ENCODE peak calls at places on chromosomes 16 and 17, in eight cellular contexts. One of them, this sample, is unnamed.

GRCh38 chr16:24748242-24748641 is 18.8 kb downstream of the TNRC6A start:
- DNase-seq in lower leg skin: no peak
- DNase-seq in IMR-90: peak
- DNase-seq in A549: peak
- DNase-seq in GM12891: no peak
- DNase-seq in uterus: peak
- DNase-seq in sigmoid colon: peak
- DNase-seq in body of pancreas: peak
- DNase-seq in this sample: peak

GRCh38 chr17:35057332-35057915 is 6.1 kb downstream of the RFFL start:
- DNase-seq in lower leg skin: no peak
- DNase-seq in IMR-90: no peak
- DNase-seq in A549: no peak
- DNase-seq in GM12891: no peak
- DNase-seq in uterus: no peak
- DNase-seq in sigmoid colon: no peak
- DNase-seq in body of pancreas: no peak
- DNase-seq in this sample: no peak

GRCh38 chr16:1917056-1917664 is 1.1 kb downstream of the HS3ST6 start:
- DNase-seq in lower leg skin: no peak
- DNase-seq in IMR-90: no peak
- DNase-seq in A549: no peak
- DNase-seq in GM12891: no peak
- DNase-seq in uterus: no peak
- DNase-seq in sigmoid colon: no peak
- DNase-seq in body of pancreas: no peak
- DNase-seq in this sample: no peak

GRCh38 chr16:84730406-84731106 is 30.8 kb downstream of the USP10 start:
- DNase-seq in lower leg skin: no peak
- DNase-seq in IMR-90: peak
- DNase-seq in A549: peak
- DNase-seq in GM12891: no peak
- DNase-seq in uterus: peak
- DNase-seq in sigmoid colon: peak
- DNase-seq in body of pancreas: peak
- DNase-seq in this sample: peak

GRCh38 chr16:11619327-11619851 is 32.7 kb upstream of the LITAF start:
- DNase-seq in lower leg skin: no peak
- DNase-seq in IMR-90: no peak
- DNase-seq in A549: no peak
- DNase-seq in GM12891: no peak
- DNase-seq in uterus: no peak
- DNase-seq in sigmoid colon: no peak
- DNase-seq in body of pancreas: peak
- DNase-seq in this sample: peak

GRCh38 chr16:70737377-70738082 is 51.7 kb upstream of the MTSS2 start:
- DNase-seq in lower leg skin: peak
- DNase-seq in IMR-90: peak
- DNase-seq in A549: no peak
- DNase-seq in GM12891: peak
- DNase-seq in uterus: peak
- DNase-seq in sigmoid colon: peak
- DNase-seq in body of pancreas: peak
- DNase-seq in this sample: no peak

GRCh38 chr17:74318391-74318790 is 7.6 kb upstream of the KIF19 start:
- DNase-seq in lower leg skin: no peak
- DNase-seq in IMR-90: no peak
- DNase-seq in A549: no peak
- DNase-seq in GM12891: no peak
- DNase-seq in uterus: no peak
- DNase-seq in sigmoid colon: no peak
- DNase-seq in body of pancreas: no peak
- DNase-seq in this sample: no peak

GRCh38 chr17:28711723-28712036 is at the start of gene PROCA1:
- DNase-seq in lower leg skin: no peak
- DNase-seq in IMR-90: no peak
- DNase-seq in A549: no peak
- DNase-seq in GM12891: no peak
- DNase-seq in uterus: no peak
- DNase-seq in sigmoid colon: no peak
- DNase-seq in body of pancreas: no peak
- DNase-seq in this sample: peak

GRCh38 chr17:50075446-50076032 is 19.6 kb upstream of the PDK2 start:
- DNase-seq in lower leg skin: no peak
- DNase-seq in IMR-90: no peak
- DNase-seq in A549: no peak
- DNase-seq in GM12891: no peak
- DNase-seq in uterus: no peak
- DNase-seq in sigmoid colon: no peak
- DNase-seq in body of pancreas: no peak
- DNase-seq in this sample: no peak

DNA sequence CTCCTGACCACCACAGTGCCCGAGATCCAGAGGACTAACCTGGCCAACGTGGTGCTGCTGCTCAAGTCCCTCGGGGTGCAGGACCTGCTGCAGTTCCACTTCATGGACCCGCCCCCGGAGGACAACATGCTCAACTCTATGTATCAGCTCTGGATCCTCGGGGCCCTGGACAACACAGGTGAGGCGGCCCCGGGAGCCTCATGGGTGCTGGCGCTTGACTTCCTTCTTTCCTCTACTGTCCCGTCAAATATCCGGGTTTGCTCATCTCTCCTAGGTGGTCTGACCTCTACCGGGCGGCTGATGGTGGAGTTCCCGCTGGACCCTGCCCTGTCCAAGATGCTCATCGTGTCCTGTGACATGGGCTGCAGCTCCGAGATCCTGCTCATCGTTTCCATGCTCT is 13.7 kb downstream of the DHX38 start:
- DNase-seq in lower leg skin: peak
- DNase-seq in IMR-90: no peak
- DNase-seq in A549: no peak
- DNase-seq in GM12891: no peak
- DNase-seq in uterus: no peak
- DNase-seq in sigmoid colon: no peak
- DNase-seq in body of pancreas: no peak
- DNase-seq in this sample: no peak
- TF ChIP-seq POLR2A in lower leg skin: no peak
- TF ChIP-seq POLR2A in IMR-90: no peak
- TF ChIP-seq POLR2A in A549: no peak
- TF ChIP-seq POLR2A in GM12891: no peak
- TF ChIP-seq POLR2A in uterus: no peak
- TF ChIP-seq POLR2A in sigmoid colon: no peak
- TF ChIP-seq POLR2A in body of pancreas: no peak
- TF ChIP-seq POLR2A in this sample: no peak

DNA sequence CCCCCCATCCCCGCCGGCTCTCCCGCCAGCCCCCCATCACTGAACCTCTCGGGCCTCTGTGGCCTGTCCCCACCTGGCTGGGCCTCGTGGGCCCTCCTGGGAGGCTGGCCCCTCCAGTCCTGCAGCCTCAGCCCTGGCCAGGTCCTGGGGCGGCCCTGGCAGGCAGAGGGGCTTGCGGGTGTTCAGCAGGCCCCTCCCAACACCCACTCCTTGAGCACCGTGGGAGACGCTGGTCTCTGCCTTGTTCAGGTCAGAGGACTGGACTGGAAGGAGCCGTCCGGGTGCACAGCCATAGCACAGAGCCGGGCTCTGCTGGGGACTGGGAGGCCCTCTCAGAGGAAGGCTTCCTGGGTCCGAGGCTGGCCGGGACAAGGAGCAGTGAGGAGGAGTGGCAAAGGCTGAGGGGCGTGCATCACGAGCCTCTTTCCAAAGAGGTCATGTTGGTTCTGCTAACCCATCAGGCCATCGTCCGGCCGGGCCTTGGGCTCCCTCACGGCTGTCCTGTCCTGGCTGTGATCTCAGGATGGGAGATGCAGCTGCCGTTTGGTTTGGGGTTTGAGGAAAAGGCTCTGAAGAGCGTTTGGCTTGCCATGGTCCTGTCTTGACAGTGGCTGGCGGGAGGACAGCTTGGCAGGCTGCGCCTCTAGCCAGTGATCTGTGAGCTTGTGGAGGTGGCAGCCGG is 6.3 kb upstream of the PABPN1L start:
- DNase-seq in lower leg skin: no peak
- DNase-seq in IMR-90: no peak
- DNase-seq in A549: no peak
- DNase-seq in GM12891: no peak
- DNase-seq in uterus: no peak
- DNase-seq in sigmoid colon: no peak
- DNase-seq in body of pancreas: no peak
- DNase-seq in this sample: no peak
- TF ChIP-seq POLR2A in lower leg skin: no peak
- TF ChIP-seq POLR2A in IMR-90: no peak
- TF ChIP-seq POLR2A in A549: no peak
- TF ChIP-seq POLR2A in GM12891: no peak
- TF ChIP-seq POLR2A in uterus: no peak
- TF ChIP-seq POLR2A in sigmoid colon: no peak
- TF ChIP-seq POLR2A in body of pancreas: no peak
- TF ChIP-seq POLR2A in this sample: no peak

GRCh38 chr17:3870871-3871306 is 22.0 kb downstream of the CAMKK1 start:
- DNase-seq in lower leg skin: no peak
- DNase-seq in IMR-90: no peak
- DNase-seq in A549: no peak
- DNase-seq in GM12891: peak
- DNase-seq in uterus: no peak
- DNase-seq in sigmoid colon: no peak
- DNase-seq in body of pancreas: no peak
- DNase-seq in this sample: peak
- TF ChIP-seq POLR2A in lower leg skin: no peak
- TF ChIP-seq POLR2A in IMR-90: no peak
- TF ChIP-seq POLR2A in A549: no peak
- TF ChIP-seq POLR2A in GM12891: no peak
- TF ChIP-seq POLR2A in uterus: no peak
- TF ChIP-seq POLR2A in sigmoid colon: no peak
- TF ChIP-seq POLR2A in body of pancreas: no peak
- TF ChIP-seq POLR2A in this sample: no peak

GRCh38 chr16:4273858-4274291 is 1.1 kb upstream of the TFAP4 start:
- DNase-seq in lower leg skin: peak
- DNase-seq in IMR-90: peak
- DNase-seq in A549: peak
- DNase-seq in GM12891: no peak
- DNase-seq in uterus: peak
- DNase-seq in sigmoid colon: peak
- DNase-seq in body of pancreas: peak
- DNase-seq in this sample: peak
- TF ChIP-seq POLR2A in lower leg skin: no peak
- TF ChIP-seq POLR2A in IMR-90: no peak
- TF ChIP-seq POLR2A in A549: peak
- TF ChIP-seq POLR2A in GM12891: no peak
- TF ChIP-seq POLR2A in uterus: no peak
- TF ChIP-seq POLR2A in sigmoid colon: no peak
- TF ChIP-seq POLR2A in body of pancreas: no peak
- TF ChIP-seq POLR2A in this sample: no peak

GRCh38 chr17:42286411-42287295 is 1.6 kb upstream of the STAT5A start:
- DNase-seq in lower leg skin: peak
- DNase-seq in IMR-90: no peak
- DNase-seq in A549: no peak
- DNase-seq in GM12891: no peak
- DNase-seq in uterus: no peak
- DNase-seq in sigmoid colon: peak
- DNase-seq in body of pancreas: no peak
- DNase-seq in this sample: peak

GRCh38 chr17:42288985-42289862 is 926 bp downstream of the STAT5A start:
- DNase-seq in lower leg skin: peak
- DNase-seq in IMR-90: no peak
- DNase-seq in A549: no peak
- DNase-seq in GM12891: peak
- DNase-seq in uterus: peak
- DNase-seq in sigmoid colon: peak
- DNase-seq in body of pancreas: peak
- DNase-seq in this sample: peak

GRCh38 chr17:42287305-42288077 is 807 bp upstream of the STAT5A start:
- DNase-seq in lower leg skin: peak
- DNase-seq in IMR-90: no peak
- DNase-seq in A549: no peak
- DNase-seq in GM12891: no peak
- DNase-seq in uterus: peak
- DNase-seq in sigmoid colon: peak
- DNase-seq in body of pancreas: peak
- DNase-seq in this sample: peak

GRCh38 chr17:42289863-42290165 is 1.5 kb downstream of the STAT5A start:
- DNase-seq in lower leg skin: peak
- DNase-seq in IMR-90: no peak
- DNase-seq in A549: no peak
- DNase-seq in GM12891: no peak
- DNase-seq in uterus: peak
- DNase-seq in sigmoid colon: peak
- DNase-seq in body of pancreas: no peak
- DNase-seq in this sample: no peak

DNA sequence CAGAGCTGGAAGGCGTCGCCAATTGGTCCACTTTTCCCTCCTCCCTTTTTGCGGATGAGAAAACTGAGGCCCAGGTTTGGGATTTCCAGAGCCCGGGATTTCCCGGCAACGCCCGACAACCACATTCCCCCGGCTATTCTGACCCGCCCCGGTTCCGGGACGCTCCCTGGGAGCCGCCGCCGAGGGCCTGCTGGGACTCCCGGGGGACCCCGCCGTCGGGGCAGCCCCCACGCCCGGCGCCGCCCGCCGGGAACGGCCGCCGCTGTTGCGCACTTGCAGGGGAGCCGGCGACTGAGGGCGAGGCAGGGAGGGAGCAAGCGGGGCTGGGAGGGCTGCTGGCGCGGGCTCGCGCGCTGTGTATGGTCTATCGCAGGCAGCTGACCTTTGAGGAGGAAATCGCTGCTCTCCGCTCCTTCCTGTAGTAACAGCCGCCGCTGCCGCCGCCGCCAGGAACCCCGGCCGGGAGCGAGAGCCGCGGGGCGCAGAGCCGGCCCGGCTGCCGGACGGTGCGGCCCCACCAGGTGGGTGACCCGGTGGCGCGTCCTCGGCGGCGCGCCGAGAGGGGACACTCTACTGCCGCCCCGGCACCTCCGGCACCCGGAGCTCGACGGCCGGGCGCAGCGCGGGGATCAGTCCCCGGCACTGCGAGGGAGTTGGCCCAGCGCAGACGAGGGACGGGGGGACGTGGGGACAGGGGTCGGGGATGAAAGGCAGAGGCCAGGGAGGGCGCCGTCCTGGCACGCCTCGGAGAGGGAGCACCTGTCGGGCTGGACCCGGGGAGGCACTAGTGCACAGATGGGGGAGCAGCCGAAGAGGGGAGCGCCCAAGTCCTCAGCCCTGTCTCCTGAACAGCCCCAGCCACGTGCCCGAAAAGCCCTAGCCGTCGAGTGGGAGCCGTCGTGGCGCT is at the start of gene STAT5A:
- DNase-seq in lower leg skin: peak
- DNase-seq in IMR-90: peak
- DNase-seq in A549: peak
- DNase-seq in GM12891: peak
- DNase-seq in uterus: peak
- DNase-seq in sigmoid colon: peak
- DNase-seq in body of pancreas: peak
- DNase-seq in this sample: peak
- TF ChIP-seq POLR2A in lower leg skin: no peak
- TF ChIP-seq POLR2A in IMR-90: no peak
- TF ChIP-seq POLR2A in A549: no peak
- TF ChIP-seq POLR2A in GM12891: no peak
- TF ChIP-seq POLR2A in uterus: peak
- TF ChIP-seq POLR2A in sigmoid colon: peak
- TF ChIP-seq POLR2A in body of pancreas: peak
- TF ChIP-seq POLR2A in this sample: no peak

GRCh38 chr17:2087597-2088211 is 32.8 kb downstream of the HIC1 start:
- DNase-seq in lower leg skin: no peak
- DNase-seq in IMR-90: peak
- DNase-seq in A549: no peak
- DNase-seq in GM12891: no peak
- DNase-seq in uterus: peak
- DNase-seq in sigmoid colon: peak
- DNase-seq in body of pancreas: peak
- DNase-seq in this sample: no peak
- TF ChIP-seq POLR2A in lower leg skin: no peak
- TF ChIP-seq POLR2A in IMR-90: no peak
- TF ChIP-seq POLR2A in A549: no peak
- TF ChIP-seq POLR2A in GM12891: no peak
- TF ChIP-seq POLR2A in uterus: no peak
- TF ChIP-seq POLR2A in sigmoid colon: no peak
- TF ChIP-seq POLR2A in body of pancreas: no peak
- TF ChIP-seq POLR2A in this sample: no peak

This sample was measured in erythroblast.